ENCODE peak calls at places on chromosomes 11 and 22, in four cellular contexts. E, P, S and O are unnamed samples.

GRCh38 chr11:116852261-116853125 is 15.1 kb upstream of the APOA1 start:
- DNase-seq in E (no peak), P (no peak), S (no peak), O (no peak)

GRCh38 chr22:36753120-36753802 is 22.7 kb downstream of the IFT27 start:
- DNase-seq in E (no peak), P (no peak), S (no peak), O (no peak)

GRCh38 chr11:119854521-119854920 is 125.5 kb upstream of the NECTIN1 start:
- DNase-seq in E (no peak), P (no peak), S (no peak), O (no peak)

GRCh38 chr11:128711136-128711535 is 17.3 kb downstream of the FLI1 start:
- DNase-seq in E (no peak), P (no peak), S (no peak), O (no peak)

GRCh38 chr11:28966951-28967350 is 858.8 kb downstream of the METTL15 start:
- DNase-seq in E (no peak), P (no peak), S (no peak), O (no peak)

GRCh38 chr11:92070026-92070889 is 154.4 kb upstream of the FAT3 start:
- DNase-seq in E (no peak), P (no peak), S (peak), O (no peak)

GRCh38 chr11:134578807-134579708 is 167.0 kb upstream of the B3GAT1 start:
- DNase-seq in E (peak), P (peak), S (peak), O (peak)

GRCh38 chr11:42777776-42778175 is 534.0 kb upstream of the API5 start:
- DNase-seq in E (no peak), P (no peak), S (no peak), O (no peak)

GRCh38 chr11:934437-934950 is 8.8 kb downstream of the AP2A2 start:
- DNase-seq in E (no peak), P (no peak), S (no peak), O (no peak)

GRCh38 chr11:7442588-7443215 is 42.6 kb upstream of the OLFML1 start:
- DNase-seq in E (peak), P (peak), S (peak), O (peak)

GRCh38 chr22:46076651-46077339 is 73.5 kb upstream of the PPARA start:
- DNase-seq in E (no peak), P (no peak), S (no peak), O (no peak)

GRCh38 chr11:297666-298405 is 1.5 kb downstream of the IFITM5 start:
- DNase-seq in E (peak), P (peak), S (no peak), O (no peak)

GRCh38 chr11:12090061-12090572 is 20.3 kb upstream of the MICAL2 start:
- DNase-seq in E (peak), P (no peak), S (no peak), O (peak)

GRCh38 chr22:25760294-25760693 is 18.3 kb downstream of the MYO18B start:
- DNase-seq in E (no peak), P (peak), S (no peak), O (no peak)
- TF ChIP-seq POLR2AphosphoS5 in E (no peak), P (no peak), S (no peak), O (no peak)

DNA sequence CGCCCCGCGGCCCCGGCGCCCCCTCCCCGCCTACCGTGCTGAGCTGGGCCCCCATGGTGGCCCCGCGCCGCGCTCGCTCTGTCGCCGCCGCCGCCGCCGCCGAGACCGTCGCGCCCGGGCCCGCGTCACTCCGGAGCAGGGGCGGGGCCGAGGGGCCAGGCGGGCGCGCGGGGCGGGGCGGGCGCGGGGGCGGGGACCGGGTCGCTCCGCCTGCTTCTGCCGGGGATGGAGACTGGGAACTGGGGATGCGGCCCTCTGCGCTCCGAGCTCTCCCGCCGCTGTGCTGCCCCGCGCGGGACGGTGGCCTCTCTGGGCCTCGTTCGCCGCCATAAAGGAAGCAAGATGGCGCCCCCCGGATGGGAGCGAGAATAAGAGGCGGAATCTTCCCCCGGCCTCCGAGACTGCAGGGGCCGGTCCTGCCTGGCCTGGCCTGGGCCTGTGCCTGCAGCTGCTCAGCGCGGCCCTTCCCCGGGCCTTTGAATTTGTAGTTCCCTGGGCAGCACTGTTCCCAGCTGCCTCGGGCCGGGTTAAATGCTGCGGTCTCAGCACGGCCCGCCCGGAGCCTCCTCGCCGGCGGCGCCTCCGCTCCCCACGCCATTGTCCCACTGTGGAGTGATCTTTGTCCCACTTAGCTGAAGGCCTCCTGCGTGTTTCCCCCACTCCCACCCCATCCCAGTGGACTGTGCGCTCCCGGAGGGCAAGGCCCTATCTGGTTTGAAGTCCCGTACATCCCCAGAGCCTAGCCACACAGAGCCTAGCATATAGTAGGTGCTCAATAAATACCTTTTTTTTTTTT is at the start of gene CYB5R3:
- DNase-seq in E (peak), P (peak), S (peak), O (peak)
- TF ChIP-seq FOSL1 in E (no peak), P (no peak), S (no peak), O (no peak)

GRCh38 chr11:44006882-44007495 is 40.8 kb upstream of the ACCSL start:
- DNase-seq in E (no peak), P (no peak), S (peak), O (no peak)
- H3K27ac ChIP-seq in E (no peak), P (no peak), S (no peak), O (no peak)

DNA sequence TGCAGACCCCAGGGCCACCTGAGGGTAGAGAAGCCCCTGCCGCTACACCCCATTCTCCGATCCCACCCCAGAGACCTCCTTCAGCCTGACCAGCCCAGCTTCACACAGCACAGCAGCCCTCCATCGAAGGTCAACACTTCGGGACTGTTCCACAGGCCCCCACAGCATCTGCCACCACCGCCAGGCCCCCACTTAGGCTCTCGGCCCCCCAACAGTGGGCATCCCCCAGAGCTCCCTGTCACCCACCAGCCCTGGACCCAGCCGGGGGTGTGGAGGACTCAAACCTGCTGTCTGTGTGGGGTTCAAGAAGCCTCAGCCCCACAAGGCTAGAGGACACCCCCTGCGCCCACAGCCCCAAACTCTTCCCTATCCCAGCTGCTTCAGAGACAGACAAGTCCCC is 6.2 kb downstream of the SBF1 start:
- DNase-seq in E (no peak), P (no peak), S (no peak), O (no peak)
- TF ChIP-seq POLR2AphosphoS5 in E (no peak), P (no peak), S (no peak), O (no peak)

GRCh38 chr11:66680966-66681645 is 3.4 kb upstream of the RBM4B start:
- DNase-seq in E (no peak), P (no peak), S (no peak), O (no peak)

GRCh38 chr11:66674964-66675602 is 2.6 kb downstream of the RBM4B start:
- DNase-seq in E (no peak), P (no peak), S (no peak), O (no peak)

GRCh38 chr11:66677599-66678375 is at the start of gene RBM4B:
- DNase-seq in E (peak), P (peak), S (peak), O (peak)

GRCh38 chr11:66676931-66677598 is 622 bp downstream of the RBM4B start:
- DNase-seq in E (no peak), P (no peak), S (no peak), O (no peak)

GRCh38 chr11:66676279-66676919 is 1.3 kb downstream of the RBM4B start:
- DNase-seq in E (peak), P (no peak), S (no peak), O (no peak)
- TF ChIP-seq FOSL1 in E (no peak), P (no peak), S (no peak), O (no peak)

DNA sequence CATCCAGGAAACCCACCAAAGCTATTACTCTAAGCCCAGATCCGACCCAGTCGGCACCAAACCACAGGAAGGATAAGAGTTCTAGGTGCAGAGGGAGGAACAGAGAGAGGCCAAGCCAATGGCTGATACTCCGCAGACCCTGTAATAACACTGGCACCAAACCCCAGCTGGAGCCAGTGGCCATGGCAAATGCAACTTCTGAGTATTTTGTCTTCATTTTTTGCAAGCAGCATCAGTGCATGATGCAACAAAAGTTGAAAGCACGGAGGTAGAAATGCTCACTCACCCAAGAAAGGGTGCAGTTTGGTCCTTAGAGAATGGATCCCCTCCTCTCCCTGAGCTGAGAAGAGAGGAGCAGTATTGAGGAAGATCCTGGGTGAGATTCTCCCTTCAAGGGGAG is 2.8 kb downstream of the TMEM121B start:
- DNase-seq in E (no peak), P (no peak), S (no peak), O (no peak)
- H3K27ac ChIP-seq in E (no peak), P (no peak), S (no peak), O (no peak)

GRCh38 chr22:40504285-40505249 is 132.0 kb downstream of the MRTFA start:
- DNase-seq in E (no peak), P (no peak), S (no peak), O (no peak)

GRCh38 chr22:40509401-40510134 is 127.0 kb downstream of the MRTFA start:
- DNase-seq in E (no peak), P (no peak), S (no peak), O (no peak)

GRCh38 chr22:40502919-40503318 is 132.5 kb downstream of the SGSM3 start:
- DNase-seq in E (no peak), P (no peak), S (no peak), O (no peak)

GRCh38 chr22:40507491-40507890 is 129.0 kb downstream of the MRTFA start:
- DNase-seq in E (no peak), P (no peak), S (no peak), O (no peak)

GRCh38 chr22:40506762-40507161 is 129.8 kb downstream of the MRTFA start:
- DNase-seq in E (no peak), P (no peak), S (no peak), O (no peak)
- TF ChIP-seq POLR2AphosphoS5 in E (no peak), P (no peak), S (no peak), O (no peak)